ENCODE peak calls at places on chromosomes 13 and 19, in seven cellular contexts. K is progenitor cell of endocrine pancreas, P is tibial artery, C is neural crest cell, O is BJ, L is thoracic aorta, U is stomach. Y is an unnamed sample.

GRCh38 chr19:29420482-29421185 is 105.2 kb upstream of the VSTM2B start:
- DNase-seq in O (no peak), L (no peak), C (no peak), P (no peak), K (no peak), U (no peak), Y (no peak)

GRCh38 chr13:99812611-99813010 is 159.0 kb downstream of the ZIC5 start:
- DNase-seq in P (no peak), U (no peak), C (no peak), L (no peak), K (no peak), O (peak; percentile 4), Y (no peak)

GRCh38 chr13:31956944-31957644 is 74.5 kb upstream of the FRY start:
- DNase-seq in C (no peak), K (no peak), U (no peak), L (no peak), P (no peak), O (no peak), Y (peak; percentile 42)

GRCh38 chr13:26589754-26590153 is 32.3 kb downstream of the WASF3 start:
- DNase-seq in K (no peak), O (no peak), L (no peak), U (peak; percentile 45), C (no peak), P (no peak), Y (peak; percentile 40)

GRCh38 chr13:69556540-69557196 is 551.0 kb upstream of the ATXN8OS start:
- DNase-seq in C (no peak), O (no peak), P (no peak), L (no peak), K (no peak), U (no peak), Y (no peak)

GRCh38 chr19:55116232-55117062 is 990 bp downstream of the PPP1R12C start:
- DNase-seq in P (peak; percentile 84), O (no peak), C (peak; percentile 29), L (no peak), U (peak; percentile 43), K (no peak), Y (peak; percentile 64)

GRCh38 chr13:114140909-114141255 is 8.5 kb upstream of the RASA3 start:
- DNase-seq in U (no peak), K (no peak), L (no peak), P (peak; percentile 44), C (no peak), O (no peak), Y (no peak)

GRCh38 chr19:2166741-2167738 is 3.3 kb downstream of the DOT1L start:
- DNase-seq in C (no peak), U (peak; percentile 95), K (no peak), L (peak; percentile 75), O (no peak), P (peak; percentile 96), Y (peak; percentile 68)

GRCh38 chr19:55062735-55063491 is at the start of gene RDH13:
- DNase-seq in U (peak; percentile 97), L (peak; percentile 94), P (peak; percentile 97), C (peak; percentile 99), O (peak; percentile 62), K (peak; percentile 90), Y (peak; percentile 96)

GRCh38 chr13:33744589-33745369 is 73.2 kb upstream of the RFC3 start:
- DNase-seq in O (no peak), U (no peak), C (no peak), K (no peak), L (no peak), P (no peak), Y (no peak)

GRCh38 chr13:51331354-51331861 is 8.1 kb upstream of the SERPINE3 start:
- DNase-seq in K (no peak), U (no peak), O (no peak), P (no peak), C (no peak), L (no peak), Y (peak; percentile 24)

GRCh38 chr19:10420444-10421239 is at the start of gene PDE4A:
- DNase-seq in C (no peak), K (no peak), O (no peak), P (no peak), L (no peak), U (no peak), Y (peak; percentile 40)

GRCh38 chr19:34120846-34121639 is 51.3 kb upstream of the LSM14A start:
- DNase-seq in O (no peak), C (peak; percentile 34), P (no peak), L (no peak), K (no peak), U (peak; percentile 31), Y (peak; percentile 66)

GRCh38 chr19:8924283-8924682 is 85.9 kb downstream of the MUC16 start:
- DNase-seq in C (no peak), U (no peak), L (no peak), O (no peak), K (no peak), P (no peak), Y (no peak)

GRCh38 chr19:8926341-8926740 is 83.9 kb downstream of the MUC16 start:
- DNase-seq in U (no peak), C (no peak), P (no peak), O (no peak), K (no peak), L (no peak), Y (no peak)

GRCh38 chr19:8922591-8922990 is 87.6 kb downstream of the MUC16 start:
- DNase-seq in K (no peak), O (no peak), U (no peak), P (no peak), L (no peak), C (no peak), Y (no peak)
- TF ChIP-seq CTCF in K (no peak), O (no peak), U (no peak), P (no peak), L (no peak), C (no peak), Y (no peak)

DNA sequence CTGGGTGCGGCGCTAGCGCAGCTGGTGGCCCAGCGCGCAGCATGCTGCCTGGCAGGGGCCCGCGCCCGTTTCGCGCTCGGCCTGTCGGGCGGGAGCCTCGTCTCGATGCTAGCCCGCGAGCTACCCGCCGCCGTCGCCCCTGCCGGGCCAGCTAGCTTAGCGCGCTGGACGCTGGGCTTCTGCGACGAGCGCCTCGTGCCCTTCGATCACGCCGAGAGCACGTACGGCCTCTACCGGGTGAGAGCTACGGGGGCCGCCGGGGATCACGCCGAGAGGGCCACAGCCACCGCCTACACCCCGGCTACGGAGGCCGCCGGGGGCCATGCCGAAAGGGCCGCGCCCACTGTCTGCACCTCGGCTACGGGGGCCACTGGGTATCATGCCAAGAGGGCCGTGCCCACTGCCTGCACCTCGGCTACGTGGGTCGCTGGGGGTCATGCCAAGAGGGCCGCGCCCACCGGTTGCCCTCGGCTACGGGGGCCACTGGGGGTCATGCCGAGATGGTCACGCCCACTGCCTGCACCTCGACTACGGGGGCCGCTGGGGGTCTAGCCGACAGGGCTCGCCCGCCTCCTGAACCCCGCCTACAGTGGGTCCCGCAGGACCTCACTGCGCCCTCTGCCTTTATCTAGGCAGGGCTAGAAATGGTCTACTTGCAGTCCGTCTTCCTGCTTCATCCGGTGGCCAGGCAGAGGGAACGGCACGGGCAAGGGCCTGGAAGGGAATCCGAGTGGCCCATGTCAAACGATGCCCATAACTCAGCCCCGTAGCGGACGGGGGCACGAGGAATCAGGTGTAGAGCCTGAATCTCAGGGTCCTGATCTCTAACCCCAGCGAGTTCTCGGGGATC is 500 bp downstream of the PGLS start:
- DNase-seq in K (peak; percentile 59), C (peak; percentile 65), U (peak; percentile 85), P (peak; percentile 90), O (no peak), L (peak; percentile 40), Y (peak; percentile 90)
- TF ChIP-seq CTCF in K (no peak), C (no peak), U (no peak), P (no peak), O (peak; percentile 47), L (no peak), Y (no peak)

GRCh38 chr13:111659842-111660241 is 339.4 kb downstream of the TEX29 start:
- DNase-seq in C (no peak), P (no peak), L (no peak), K (no peak), O (no peak), U (no peak), Y (no peak)
- TF ChIP-seq CTCF in C (no peak), P (no peak), L (no peak), K (no peak), O (no peak), U (no peak), Y (no peak)

GRCh38 chr13:37616131-37616530 is 17.6 kb upstream of the POSTN start:
- DNase-seq in L (no peak), K (no peak), O (no peak), P (no peak), C (no peak), U (no peak), Y (no peak)
- TF ChIP-seq CTCF in L (no peak), K (no peak), O (peak; percentile 21), P (no peak), C (no peak), U (no peak), Y (no peak)

GRCh38 chr19:44846455-44847143 is 502 bp downstream of the NECTIN2 start:
- DNase-seq in O (no peak), L (no peak), U (no peak), P (no peak), C (peak; percentile 37), K (peak; percentile 62), Y (peak; percentile 47)
- TF ChIP-seq CTCF in O (no peak), L (no peak), U (no peak), P (no peak), C (no peak), K (no peak), Y (no peak)

GRCh38 chr19:43229315-43229714 is 23.9 kb upstream of the PSG4 start:
- DNase-seq in L (no peak), U (no peak), P (no peak), K (no peak), O (no peak), C (no peak), Y (peak; percentile 35)
- TF ChIP-seq CTCF in L (no peak), U (no peak), P (no peak), K (no peak), O (peak; percentile 31), C (no peak), Y (peak; percentile 44)

DNA sequence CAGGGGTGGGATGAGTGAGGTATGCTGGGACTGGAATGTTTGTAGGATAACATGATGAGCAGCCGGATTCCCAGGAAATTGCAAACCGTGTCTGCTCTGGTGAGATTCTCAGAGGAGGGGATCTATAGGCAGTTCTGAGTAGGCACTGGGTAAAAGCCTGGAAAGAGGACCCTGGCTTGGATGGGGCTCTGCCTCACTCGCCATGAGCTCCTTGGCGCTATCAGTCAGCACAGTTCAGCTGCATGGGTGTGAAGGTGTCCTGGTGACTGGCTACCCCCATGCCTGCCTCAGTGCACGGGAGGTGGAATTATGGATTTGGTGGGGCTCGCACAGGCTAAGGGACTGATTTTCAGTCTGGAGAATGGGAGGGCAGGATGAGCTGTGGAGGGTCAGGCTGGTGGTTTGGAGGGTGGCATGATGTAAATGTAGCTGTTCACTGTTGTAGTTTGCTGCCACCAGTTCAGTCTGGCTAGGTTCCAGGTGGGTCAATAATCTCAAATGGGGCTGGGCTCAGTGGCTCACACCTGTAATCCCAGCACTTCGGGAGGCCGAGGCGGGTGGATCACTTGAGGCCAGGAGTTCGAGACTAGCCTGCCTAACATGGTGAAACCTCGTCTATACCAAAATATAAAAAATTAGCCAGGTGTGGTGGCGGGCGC is 9.2 kb upstream of the ZNF627 start:
- DNase-seq in P (no peak), C (no peak), U (no peak), O (no peak), L (no peak), K (no peak), Y (no peak)
- TF ChIP-seq CTCF in P (no peak), C (peak; percentile 7), U (no peak), O (no peak), L (no peak), K (no peak), Y (no peak)

GRCh38 chr13:43196171-43196611 is 172.8 kb downstream of the DNAJC15 start:
- DNase-seq in K (no peak), O (no peak), U (no peak), C (no peak), P (no peak), L (no peak), Y (peak; percentile 48)
- TF ChIP-seq CTCF in K (no peak), O (no peak), U (no peak), C (no peak), P (no peak), L (no peak), Y (no peak)